ENCODE peak calls at places on chromosomes 13 and 19, in ten cellular contexts. F, X, C, H, O, U, D, T, J and Q are unnamed samples.

GRCh38 chr19:10625003-10625761 is at the start of gene SLC44A2:
- DNase-seq in F (peak; percentile 56), X (peak; percentile 35), C (no peak), H (peak; percentile 51), O (no peak), U (peak; percentile 36), D (peak; percentile 64), T (peak; percentile 91), J (peak; percentile 82), Q (peak; percentile 85)

GRCh38 chr19:15337202-15337601 is 4.9 kb upstream of the BRD4 start:
- DNase-seq in F (no peak), X (peak; percentile 80), C (peak; percentile 72), H (peak; percentile 70), O (no peak), U (peak; percentile 70), D (no peak), T (no peak), J (no peak), Q (no peak)

GRCh38 chr13:43805071-43805468 is 18.3 kb upstream of the ENOX1 start:
- DNase-seq in F (peak; percentile 99), X (peak; percentile 96), C (no peak), H (peak; percentile 82), O (no peak), U (peak; percentile 100), D (no peak), T (no peak), J (no peak), Q (no peak)

GRCh38 chr19:48992571-48993174 is 436 bp downstream of the GYS1 start:
- DNase-seq in F (no peak), X (no peak), C (no peak), H (no peak), O (no peak), U (no peak), D (no peak), T (no peak), J (no peak), Q (peak; percentile 49)

GRCh38 chr19:17685451-17686026 is 2.6 kb downstream of the UNC13A start:
- DNase-seq in F (no peak), X (no peak), C (no peak), H (no peak), O (no peak), U (no peak), D (no peak), T (no peak), J (no peak), Q (no peak)

GRCh38 chr13:36450534-36450933 is 18.2 kb downstream of the CCNA1 start:
- DNase-seq in F (no peak), X (no peak), C (no peak), H (no peak), O (no peak), U (no peak), D (no peak), T (no peak), J (no peak), Q (no peak)

GRCh38 chr19:8697671-8698432 is 743 bp downstream of the ACTL9 start:
- DNase-seq in F (no peak), X (no peak), C (no peak), H (no peak), O (no peak), U (no peak), D (peak; percentile 48), T (no peak), J (no peak), Q (no peak)

GRCh38 chr13:45015300-45015699 is 26.0 kb downstream of the GPALPP1 start:
- DNase-seq in F (no peak), X (peak; percentile 73), C (no peak), H (no peak), O (no peak), U (peak; percentile 64), D (no peak), T (no peak), J (no peak), Q (no peak)

GRCh38 chr13:20119960-20120359 is 40.9 kb downstream of the GJA3 start:
- DNase-seq in F (no peak), X (no peak), C (no peak), H (no peak), O (no peak), U (no peak), D (no peak), T (no peak), J (no peak), Q (no peak)

GRCh38 chr13:20114066-20114465 is 46.8 kb downstream of the GJA3 start:
- DNase-seq in F (no peak), X (no peak), C (no peak), H (no peak), O (no peak), U (no peak), D (no peak), T (no peak), J (no peak), Q (no peak)

GRCh38 chr13:20121154-20121515 is 39.7 kb downstream of the GJA3 start:
- DNase-seq in F (no peak), X (no peak), C (no peak), H (peak; percentile 41), O (no peak), U (no peak), D (no peak), T (no peak), J (no peak), Q (no peak)

GRCh38 chr13:20118268-20119140 is 42.3 kb downstream of the GJA3 start:
- DNase-seq in F (no peak), X (no peak), C (no peak), H (peak; percentile 39), O (no peak), U (peak; percentile 43), D (peak; percentile 43), T (peak; percentile 36), J (peak; percentile 76), Q (peak; percentile 53)

DNA sequence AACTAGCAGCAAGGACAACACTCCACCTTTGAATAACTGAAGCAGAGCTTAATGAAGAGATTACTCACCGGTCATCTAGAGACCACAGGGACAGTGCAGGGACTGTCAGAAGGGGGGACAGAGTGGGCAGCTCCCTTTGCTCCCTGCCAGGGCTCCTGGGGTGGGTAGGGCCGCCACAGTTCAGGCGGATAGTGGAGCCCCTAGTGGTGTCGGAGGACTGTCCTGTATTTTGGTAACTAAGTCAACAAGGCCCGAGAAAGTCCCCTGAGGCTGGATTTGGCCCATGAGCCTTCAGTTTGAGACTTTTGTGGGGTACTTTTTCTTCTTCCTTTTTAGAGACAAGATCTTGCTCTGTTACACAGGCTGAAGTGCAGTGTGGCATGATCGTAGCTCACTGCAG is 44.6 kb downstream of the GJA3 start:
- DNase-seq in F (no peak), X (no peak), C (no peak), H (no peak), O (no peak), U (no peak), D (no peak), T (no peak), J (no peak), Q (no peak)
- TF ChIP-seq CTCF in F (no peak), X (no peak), C (no peak), H (no peak), O (peak; percentile 4), U (no peak), D (no peak), T (no peak), J (no peak), Q (no peak)

DNA sequence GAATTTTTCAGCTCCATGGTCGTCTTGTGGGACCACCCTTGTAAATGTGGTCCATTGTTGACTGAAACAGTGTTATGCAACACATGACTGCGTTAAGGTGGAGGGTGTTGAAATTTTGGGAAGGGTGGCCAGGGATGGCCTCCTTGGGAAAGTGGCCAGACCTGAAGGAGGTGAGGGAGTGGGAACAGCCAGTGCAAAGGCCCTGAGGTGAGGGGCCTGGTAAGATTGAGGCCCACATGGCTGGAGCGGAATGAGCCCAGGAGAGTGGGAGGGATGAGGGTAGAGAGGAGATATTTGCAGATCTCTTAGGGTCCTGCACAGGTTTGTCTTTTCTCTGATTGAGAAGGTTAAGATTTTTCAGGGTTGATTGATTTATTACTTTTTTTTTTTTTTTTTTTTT is 18.2 kb downstream of the SIPA1L3 start:
- DNase-seq in F (no peak), X (no peak), C (no peak), H (no peak), O (no peak), U (no peak), D (no peak), T (no peak), J (no peak), Q (no peak)
- TF ChIP-seq CTCF in F (no peak), X (no peak), C (no peak), H (no peak), O (no peak), U (no peak), D (no peak), T (no peak), J (no peak), Q (no peak)

DNA sequence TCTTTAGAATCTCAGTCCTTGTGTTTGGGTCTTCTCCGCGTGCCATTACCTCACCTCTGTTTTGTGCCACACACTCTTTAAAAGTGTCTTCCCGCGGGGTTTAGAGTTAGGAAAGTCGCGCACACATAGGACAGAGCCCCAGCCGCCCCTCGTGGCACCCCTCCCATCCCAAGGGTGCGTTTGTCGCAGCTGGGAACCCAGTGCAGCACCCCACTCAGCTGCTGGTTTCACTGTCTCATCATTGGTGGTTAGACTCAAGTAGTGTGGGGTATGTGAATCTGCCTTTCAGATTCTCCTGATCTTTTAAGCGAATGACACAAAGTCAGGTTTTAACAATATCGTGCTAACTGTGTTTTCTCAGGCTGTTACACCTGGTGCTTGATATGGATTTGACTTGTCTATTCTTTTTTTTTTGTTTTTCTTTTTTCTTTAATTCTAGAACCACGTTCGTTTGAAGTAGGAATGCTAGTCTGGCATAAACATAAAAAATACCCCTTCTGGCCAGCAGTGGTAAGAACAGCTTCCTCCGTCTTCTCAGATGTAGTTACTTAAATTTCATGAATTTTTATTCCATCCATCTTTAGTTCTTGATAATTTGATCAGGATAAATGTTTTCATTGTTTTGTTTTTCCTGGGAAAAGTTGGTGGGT is 19.5 kb upstream of the NDUFS7 start:
- DNase-seq in F (no peak), X (peak; percentile 20), C (no peak), H (peak; percentile 24), O (no peak), U (peak; percentile 19), D (no peak), T (no peak), J (no peak), Q (no peak)
- TF ChIP-seq CTCF in F (no peak), X (peak; percentile 22), C (peak; percentile 11), H (peak; percentile 47), O (no peak), U (peak; percentile 29), D (peak; percentile 57), T (no peak), J (no peak), Q (peak; percentile 44)

GRCh38 chr13:47798194-47798593 is 202.9 kb downstream of the SUCLA2 start:
- DNase-seq in F (no peak), X (no peak), C (no peak), H (no peak), O (no peak), U (no peak), D (no peak), T (no peak), J (no peak), Q (no peak)

GRCh38 chr13:47796816-47797215 is 204.3 kb downstream of the SUCLA2 start:
- DNase-seq in F (no peak), X (no peak), C (no peak), H (no peak), O (no peak), U (no peak), D (no peak), T (peak; percentile 5), J (no peak), Q (no peak)

GRCh38 chr13:47790755-47791154 is 210.3 kb downstream of the SUCLA2 start:
- DNase-seq in F (no peak), X (no peak), C (no peak), H (no peak), O (no peak), U (no peak), D (no peak), T (no peak), J (no peak), Q (no peak)

GRCh38 chr13:47798906-47799305 is 202.2 kb downstream of the SUCLA2 start:
- DNase-seq in F (peak; percentile 48), X (peak; percentile 21), C (no peak), H (peak; percentile 27), O (no peak), U (peak; percentile 42), D (no peak), T (peak; percentile 5), J (no peak), Q (no peak)

GRCh38 chr13:47794963-47795362 is 206.1 kb downstream of the SUCLA2 start:
- DNase-seq in F (peak; percentile 42), X (peak; percentile 2), C (no peak), H (peak; percentile 11), O (no peak), U (peak; percentile 33), D (no peak), T (no peak), J (no peak), Q (no peak)
- TF ChIP-seq CTCF in F (peak; percentile 38), X (peak; percentile 26), C (peak; percentile 55), H (peak; percentile 63), O (peak; percentile 63), U (peak; percentile 75), D (peak; percentile 17), T (peak; percentile 70), J (peak; percentile 21), Q (peak; percentile 29)